ENCODE peak calls at places on chromosomes 11 and 22, in ten cellular contexts. T is CD8-positive, alpha-beta T cell; U is body of pancreas; O is mucosa of descending colon; S is hepatocyte; D is GM23338; W is dorsolateral prefrontal cortex; Y is brain microvascular endothelial cell; K is WERI-Rb-1; J is fibroblast of the aortic adventitia. V is an unnamed sample.

GRCh38 chr11:33861911-33862310 is 30.0 kb downstream of the LMO2 start:
- DNase-seq in O (no peak), W (no peak), D (no peak), T (no peak), K (no peak), Y (no peak), S (no peak), J (no peak), U (no peak), V (no peak)

GRCh38 chr11:88348870-88349269 is 11.3 kb upstream of the CTSC start:
- DNase-seq in T (no peak), J (no peak), O (no peak), S (no peak), Y (no peak), U (no peak), W (no peak), D (no peak), K (no peak), V (no peak)

GRCh38 chr22:39278040-39278439 is 33.3 kb upstream of the PDGFB start:
- DNase-seq in O (no peak), J (no peak), Y (no peak), W (no peak), D (peak), K (no peak), T (no peak), U (no peak), S (no peak), V (no peak)

GRCh38 chr11:26847459-26847858 is 125.6 kb upstream of the SLC5A12 start:
- DNase-seq in W (no peak), D (no peak), O (no peak), J (peak), T (no peak), U (no peak), Y (peak), S (no peak), K (no peak), V (no peak)

GRCh38 chr22:19234126-19234896 is 55.8 kb upstream of the SLC25A1 start:
- DNase-seq in D (no peak), U (no peak), T (no peak), W (no peak), Y (no peak), O (no peak), S (no peak), J (no peak), K (no peak), V (no peak)

GRCh38 chr11:108871152-108871551 is 206.3 kb downstream of the DDX10 start:
- DNase-seq in S (peak), W (no peak), J (peak), U (no peak), Y (peak), D (peak), O (no peak), K (peak), T (no peak), V (no peak)

GRCh38 chr22:29956680-29957079 is 73.7 kb downstream of the MTMR3 start:
- DNase-seq in S (no peak), Y (no peak), J (no peak), U (no peak), K (no peak), D (no peak), T (no peak), W (no peak), O (no peak), V (no peak)

GRCh38 chr11:64770120-64770519 is 8.2 kb downstream of the SF1 start:
- DNase-seq in J (no peak), D (no peak), U (no peak), O (peak), W (no peak), K (no peak), S (no peak), T (no peak), Y (no peak), V (no peak)

GRCh38 chr11:279966-280761 is 2.0 kb downstream of the NLRP6 start:
- DNase-seq in J (no peak), Y (no peak), W (no peak), S (no peak), U (peak), D (peak), O (peak), K (peak), T (no peak), V (no peak)

GRCh38 chr11:126468102-126468521 is 112.6 kb downstream of the ST3GAL4 start:
- DNase-seq in T (no peak), Y (no peak), W (peak), S (no peak), O (no peak), D (no peak), U (no peak), J (no peak), K (no peak), V (no peak)

GRCh38 chr11:337711-338110 is 17.1 kb upstream of the IFITM3 start:
- DNase-seq in Y (no peak), K (no peak), S (no peak), T (no peak), D (no peak), U (no peak), W (no peak), J (no peak), O (peak), V (no peak)

GRCh38 chr11:75625970-75626691 is 42.7 kb downstream of the MAP6 start:
- DNase-seq in U (no peak), S (no peak), D (no peak), W (no peak), O (no peak), K (no peak), J (peak), Y (peak), T (no peak), V (peak)

GRCh38 chr11:6742260-6742659 is 29.5 kb downstream of the OR2AG2 start:
- DNase-seq in S (no peak), K (peak), J (no peak), U (no peak), O (no peak), T (no peak), W (no peak), Y (no peak), D (no peak), V (no peak)

GRCh38 chr22:21828268-21828638 is 39.2 kb downstream of the MAPK1 start:
- DNase-seq in D (no peak), W (no peak), U (no peak), T (no peak), J (no peak), Y (no peak), O (no peak), S (no peak), K (no peak), V (no peak)

GRCh38 chr22:43385770-43386641 is 25.8 kb upstream of the MPPED1 start:
- DNase-seq in U (peak), K (peak), S (peak), W (peak), O (peak), T (peak), J (peak), Y (peak), D (peak), V (peak)
- TF ChIP-seq CTCF in U (peak), K (peak), S (peak), W (peak), O (peak), T (peak), J (peak), Y (peak), D (peak), V (peak)

DNA sequence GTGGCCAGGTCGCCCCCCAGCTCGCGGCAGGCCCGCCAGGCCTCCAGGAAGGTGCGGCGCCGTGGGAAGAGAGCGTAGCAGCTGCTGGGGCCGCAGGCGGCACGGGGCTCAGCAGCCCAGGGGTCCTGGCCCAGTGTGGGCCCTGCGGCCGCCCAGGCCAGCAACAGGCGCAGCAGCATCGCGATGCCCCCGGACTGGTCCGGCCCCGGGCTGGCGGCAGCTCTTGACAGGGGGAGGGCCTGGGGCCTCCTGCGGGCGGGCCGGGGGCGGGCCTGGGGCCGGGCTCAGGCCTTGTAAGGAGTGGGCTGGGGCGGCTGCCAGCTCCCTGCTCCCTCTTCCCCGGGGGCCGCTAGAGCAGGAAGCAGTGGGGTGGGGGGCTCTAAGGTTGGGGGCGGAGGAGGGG is at the start of gene CD248:
- DNase-seq in O (peak), K (no peak), U (no peak), W (no peak), D (peak), S (peak), T (no peak), Y (peak), J (peak), V (no peak)
- H3K4me3 ChIP-seq in O (no peak), K (no peak), U (no peak), W (peak), D (peak), S (peak), T (peak), Y (peak), J (peak), V (peak)

GRCh38 chr11:122628691-122629555 is 26.6 kb upstream of the UBASH3B start:
- DNase-seq in T (peak), D (peak), W (peak), S (peak), O (peak), Y (peak), J (peak), U (peak), K (peak), V (no peak)

GRCh38 chr11:122632178-122632824 is 23.2 kb upstream of the UBASH3B start:
- DNase-seq in D (no peak), T (no peak), S (no peak), W (no peak), Y (no peak), J (no peak), O (no peak), U (no peak), K (no peak), V (no peak)

GRCh38 chr11:122637538-122637937 is 18.0 kb upstream of the UBASH3B start:
- DNase-seq in O (no peak), K (no peak), S (no peak), U (no peak), W (no peak), Y (no peak), J (no peak), T (no peak), D (no peak), V (no peak)

GRCh38 chr11:122634507-122634906 is 21.0 kb upstream of the UBASH3B start:
- DNase-seq in T (no peak), Y (peak), J (no peak), W (no peak), K (no peak), U (no peak), D (peak), S (peak), O (no peak), V (no peak)

DNA sequence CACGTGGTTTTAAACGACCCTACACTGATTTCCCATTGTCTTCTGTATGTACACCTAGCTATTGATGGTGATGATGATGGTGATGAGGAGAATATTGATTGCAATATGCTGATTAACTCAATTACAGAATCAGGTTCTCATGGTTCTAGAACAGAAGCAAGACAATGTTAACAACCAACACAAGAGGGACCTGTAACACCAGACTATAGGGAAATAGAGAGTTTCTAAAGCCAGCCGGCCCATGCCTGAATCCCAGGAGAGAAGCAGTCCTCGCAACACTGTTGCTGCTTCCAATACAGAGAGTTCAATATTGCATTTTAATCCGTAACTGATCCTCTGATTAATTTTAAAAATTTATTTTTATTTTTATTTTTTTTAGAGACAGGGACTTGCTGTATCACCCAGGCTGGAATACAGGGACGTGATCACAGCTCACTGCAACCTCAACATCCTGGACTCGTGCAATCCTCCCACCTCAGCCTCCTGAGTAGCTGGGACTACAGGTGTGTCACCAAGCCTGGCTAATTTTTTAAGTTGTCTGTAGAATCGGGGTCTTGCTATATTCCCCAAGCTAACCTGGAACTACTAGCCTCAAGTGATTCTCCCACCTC is 22.2 kb upstream of the UBASH3B start:
- DNase-seq in J (peak), K (no peak), W (peak), U (no peak), O (no peak), Y (peak), D (peak), S (peak), T (no peak), V (no peak)
- TF ChIP-seq CTCF in J (peak), K (no peak), W (peak), U (peak), O (no peak), Y (peak), D (peak), S (peak), T (peak), V (peak)

GRCh38 chr11:47395225-47396048 is 13.0 kb upstream of the SLC39A13 start:
- DNase-seq in Y (no peak), W (no peak), T (no peak), O (no peak), D (no peak), U (no peak), J (no peak), K (no peak), S (no peak), V (no peak)
- H3K4me3 ChIP-seq in Y (no peak), W (no peak), T (peak), O (no peak), D (no peak), U (no peak), J (no peak), K (no peak), S (no peak), V (no peak)

GRCh38 chr11:57641011-57641410 is 8.7 kb downstream of the YPEL4 start:
- DNase-seq in S (peak), Y (peak), W (no peak), K (no peak), U (no peak), J (peak), D (peak), O (no peak), T (no peak), V (no peak)
- TF ChIP-seq CTCF in S (no peak), Y (peak), W (no peak), K (peak), U (no peak), J (peak), D (peak), O (no peak), T (no peak), V (peak)

V was measured in AG04449.